ENCODE peak calls at places on chromosome 5, in five cellular contexts. T is EL, L is bronchial epithelial cell, Q is neural crest cell, C is NCI-H774. S is an unnamed sample.

GRCh38 chr5:138438724-138439536 is at the start of gene REEP2:
- DNase-seq in T (peak; percentile 63), L (peak; percentile 14), Q (peak; percentile 62), C (peak; percentile 61), S (peak; percentile 11)

GRCh38 chr5:179232091-179232490 is 113.2 kb downstream of the ADAMTS2 start:
- DNase-seq in T (no peak), L (no peak), Q (no peak), C (no peak), S (no peak)

GRCh38 chr5:74619308-74619707 is 21.2 kb downstream of the ENC1 start:
- DNase-seq in T (no peak), L (no peak), Q (no peak), C (no peak), S (no peak)

GRCh38 chr5:88690619-88691560 is 192.1 kb downstream of the MEF2C start:
- DNase-seq in T (peak; percentile 51), L (peak; percentile 33), Q (peak; percentile 68), C (peak; percentile 69), S (peak; percentile 40)

GRCh38 chr5:134103397-134103796 is 11.1 kb upstream of the TCF7 start:
- DNase-seq in T (no peak), L (no peak), Q (no peak), C (no peak), S (no peak)

GRCh38 chr5:10723519-10723918 is 37.5 kb downstream of the DAP start:
- DNase-seq in T (no peak), L (no peak), Q (no peak), C (no peak), S (no peak)

GRCh38 chr5:39605966-39606591 is 181.3 kb upstream of the DAB2 start:
- DNase-seq in T (peak; percentile 26), L (peak; percentile 71), Q (no peak), C (no peak), S (peak; percentile 22)

GRCh38 chr5:173093597-173093996 is 37.4 kb downstream of the CREBRF start:
- DNase-seq in T (no peak), L (peak; percentile 73), Q (no peak), C (no peak), S (no peak)

GRCh38 chr5:141001466-141001853 is 35.2 kb downstream of the PCDHAC2 start:
- DNase-seq in T (no peak), L (peak; percentile 78), Q (no peak), C (peak; percentile 52), S (peak; percentile 29)

GRCh38 chr5:102911973-102912372 is 156.9 kb downstream of the PAM start:
- DNase-seq in T (peak; percentile 85), L (peak; percentile 68), Q (no peak), C (no peak), S (no peak)

GRCh38 chr5:154749496-154749895 is 5.7 kb upstream of the LARP1 start:
- DNase-seq in T (no peak), L (no peak), Q (no peak), C (no peak), S (no peak)

GRCh38 chr5:5658226-5658625 is 235.7 kb downstream of the ICE1 start:
- DNase-seq in T (peak; percentile 32), L (peak; percentile 27), Q (no peak), C (no peak), S (no peak)

GRCh38 chr5:33675958-33676464 is 215.8 kb downstream of the ADAMTS12 start:
- DNase-seq in T (no peak), L (no peak), Q (no peak), C (no peak), S (no peak)

GRCh38 chr5:33611882-33612281 is 171.1 kb downstream of the TARS1 start:
- DNase-seq in T (peak; percentile 73), L (peak; percentile 2), Q (no peak), C (no peak), S (no peak)

GRCh38 chr5:76942581-76942980 is 10.3 kb upstream of the CRHBP start:
- DNase-seq in T (peak; percentile 93), L (peak; percentile 32), Q (no peak), C (no peak), S (no peak)